ENCODE peak calls at places on chromosome 16, in seven cellular contexts. R is NCI-H1092 treated with DMSO at 0.1 percent for 48 hours, V is LoVo, Z is SHP77, P is pancreas, M is fibroblast of gingiva, S is left cardiac atrium. W is an unnamed sample.

GRCh38 chr16:88526008-88526905 is 43.9 kb upstream of the ZC3H18 start:
- DNase-seq in M (no peak), R (no peak), Z (no peak), P (peak), V (no peak), S (peak), W (no peak)

GRCh38 chr16:89700649-89701424 is 668 bp downstream of the SPATA2L start:
- DNase-seq in V (peak), S (peak), P (peak), Z (peak), R (peak), M (no peak), W (peak)

GRCh38 chr16:624522-625401 is 6.0 kb upstream of the WFIKKN1 start:
- DNase-seq in P (no peak), M (no peak), Z (no peak), S (no peak), R (no peak), V (no peak), W (no peak)

GRCh38 chr16:17149904-17150483 is 320.8 kb downstream of the XYLT1 start:
- DNase-seq in Z (no peak), P (no peak), M (no peak), V (peak), R (no peak), S (no peak), W (peak)

GRCh38 chr16:31113420-31114124 is 3.9 kb upstream of the KAT8 start:
- DNase-seq in P (no peak), R (no peak), V (no peak), M (no peak), Z (no peak), S (no peak), W (no peak)

GRCh38 chr16:84617068-84617630 is 729 bp downstream of the COTL1 start:
- DNase-seq in M (no peak), R (no peak), Z (no peak), P (no peak), S (peak), V (no peak), W (no peak)

GRCh38 chr16:49484936-49485335 is 111.3 kb downstream of the C16orf78 start:
- DNase-seq in M (no peak), V (no peak), R (no peak), S (no peak), P (no peak), Z (no peak), W (no peak)

GRCh38 chr16:19166500-19166899 is 1.5 kb upstream of the SYT17 start:
- DNase-seq in P (no peak), V (no peak), M (no peak), S (no peak), R (peak), Z (no peak), W (no peak)

GRCh38 chr16:66705790-66706505 is 9.4 kb upstream of the CMTM4 start:
- DNase-seq in M (no peak), V (no peak), P (no peak), Z (no peak), S (peak), R (no peak), W (no peak)

GRCh38 chr16:64305663-64306062 is 816.2 kb downstream of the CDH11 start:
- DNase-seq in M (no peak), P (no peak), Z (no peak), S (no peak), R (no peak), V (no peak), W (no peak)

GRCh38 chr16:74951676-74952075 is 33.2 kb downstream of the WDR59 start:
- DNase-seq in Z (no peak), P (no peak), S (no peak), R (no peak), V (no peak), M (no peak), W (no peak)

GRCh38 chr16:74123826-74124225 is 172.8 kb upstream of the PSMD7 start:
- DNase-seq in V (no peak), M (no peak), R (no peak), P (no peak), Z (no peak), S (no peak), W (no peak)

GRCh38 chr16:19524356-19524865 is 669 bp downstream of the CCP110 start:
- DNase-seq in Z (no peak), R (peak), P (no peak), S (no peak), V (no peak), M (no peak), W (no peak)

GRCh38 chr16:51932317-51932716 is 614.6 kb downstream of the TOX3 start:
- DNase-seq in Z (no peak), S (no peak), V (no peak), M (no peak), R (no peak), P (no peak), W (no peak)

GRCh38 chr16:68995011-68995504 is 110.4 kb upstream of the HAS3 start:
- DNase-seq in P (no peak), M (peak), R (no peak), Z (no peak), S (no peak), V (peak), W (no peak)

GRCh38 chr16:642189-643049 is 791 bp downstream of the MCRIP2 start:
- DNase-seq in V (peak), Z (no peak), M (peak), S (no peak), P (peak), R (no peak), W (no peak)

GRCh38 chr16:88768041-88768876 is 16.8 kb downstream of the PIEZO1 start:
- DNase-seq in P (no peak), V (no peak), M (peak), Z (no peak), R (no peak), S (peak), W (no peak)

GRCh38 chr16:20393801-20394637 is 10.5 kb downstream of the PDILT start:
- DNase-seq in M (no peak), Z (no peak), S (no peak), V (no peak), P (no peak), R (no peak), W (no peak)

GRCh38 chr16:81440888-81441663 is 3.5 kb upstream of the CMIP start:
- DNase-seq in V (no peak), S (no peak), Z (no peak), P (no peak), R (no peak), M (no peak), W (no peak)